ENCODE peak calls at places on chromosomes 3 and 15, in four cellular contexts. N, J, O and G are unnamed samples.

GRCh38 chr15:22794621-22795167 is 8.2 kb downstream of the NIPA1 start:
- DNase-seq in N (no peak), J (no peak), O (no peak), G (no peak)

GRCh38 chr3:71987089-71987735 is 202.3 kb upstream of the PROK2 start:
- DNase-seq in N (no peak), O (no peak), J (peak), G (no peak)

GRCh38 chr15:82943176-82943575 is 9.3 kb downstream of the HOMER2 start:
- DNase-seq in N (no peak), O (no peak), J (no peak), G (peak)

GRCh38 chr3:38755130-38755529 is 60.9 kb downstream of the SCN10A start:
- DNase-seq in J (peak), O (no peak), N (no peak), G (no peak)

GRCh38 chr3:122691195-122691594 is 10.6 kb downstream of the PARP14 start:
- DNase-seq in N (no peak), O (no peak), J (peak), G (no peak)

GRCh38 chr3:167882057-167882667 is 146.6 kb downstream of the SERPINI1 start:
- DNase-seq in O (no peak), J (peak), N (no peak), G (no peak)

GRCh38 chr3:44729384-44729910 is at the start of gene ZNF501:
- DNase-seq in N (peak), O (peak), J (peak), G (peak)

GRCh38 chr3:46440531-46441294 is 24.0 kb downstream of the LTF start:
- DNase-seq in J (no peak), N (no peak), O (no peak), G (no peak)

GRCh38 chr3:12832350-12833225 is 8.8 kb downstream of the RPL32 start:
- DNase-seq in J (no peak), N (no peak), O (no peak), G (no peak)

GRCh38 chr3:56200251-56200650 is 268.0 kb downstream of the ERC2 start:
- DNase-seq in O (no peak), J (no peak), N (no peak), G (no peak)

GRCh38 chr15:85330941-85331588 is 49.3 kb upstream of the AKAP13 start:
- DNase-seq in J (peak), O (peak), N (peak), G (peak)

GRCh38 chr3:139103484-139103883 is 58.8 kb upstream of the PRR23C start:
- DNase-seq in J (no peak), N (no peak), O (no peak), G (no peak)

GRCh38 chr3:150756491-150757059 is 6.4 kb downstream of the SIAH2 start:
- DNase-seq in J (no peak), N (no peak), O (no peak), G (peak)

GRCh38 chr15:31328999-31329639 is 2.5 kb downstream of the KLF13 start:
- DNase-seq in N (no peak), J (no peak), O (peak), G (no peak)

GRCh38 chr3:44506556-44506955 is 29.1 kb upstream of the ZNF445 start:
- DNase-seq in N (no peak), J (no peak), O (no peak), G (no peak)

GRCh38 chr3:10516835-10517465 is 11.6 kb upstream of the ATP2B2 start:
- DNase-seq in O (no peak), J (no peak), N (no peak), G (no peak)

GRCh38 chr3:99637381-99638111 is 848 bp upstream of the COL8A1 start:
- DNase-seq in O (no peak), J (peak), N (peak), G (no peak)

GRCh38 chr3:195526492-195526891 is 16.6 kb downstream of the PPP1R2 start:
- DNase-seq in J (no peak), N (no peak), O (no peak), G (no peak)

DNA sequence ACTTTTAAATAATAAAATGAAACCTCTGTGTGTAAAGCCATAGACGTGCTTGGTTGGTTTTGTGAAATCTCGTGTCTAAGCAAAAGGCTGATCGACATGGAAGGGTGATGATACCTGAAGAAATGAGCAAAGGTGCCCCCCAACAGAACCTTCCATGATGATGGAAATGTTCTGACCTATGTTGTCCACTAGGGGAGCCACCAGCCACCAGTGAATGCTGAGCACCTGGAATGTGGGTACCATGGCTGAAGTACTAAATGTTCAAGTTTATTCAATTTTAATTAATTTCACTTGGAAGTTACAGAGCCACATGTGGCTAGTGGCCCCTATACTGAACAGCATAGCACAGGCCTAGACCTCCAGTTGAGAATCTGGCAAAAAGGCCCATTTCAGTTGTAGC is 158.8 kb downstream of the POLR2M start:
- DNase-seq in N (no peak), O (no peak), J (peak), G (no peak)
- TF ChIP-seq CTCF in N (no peak), O (peak), J (peak), G (peak)

GRCh38 chr3:63967675-63968611 is 55.4 kb downstream of the PSMD6 start:
- DNase-seq in N (peak), O (no peak), J (peak), G (no peak)

GRCh38 chr3:63972196-63972595 is 51.1 kb downstream of the PSMD6 start:
- DNase-seq in J (peak), O (no peak), N (no peak), G (no peak)

GRCh38 chr3:63970596-63971468 is 52.5 kb downstream of the PSMD6 start:
- DNase-seq in J (peak), N (no peak), O (no peak), G (no peak)

GRCh38 chr3:63968612-63969350 is 54.5 kb downstream of the PSMD6 start:
- DNase-seq in O (no peak), J (peak), N (no peak), G (no peak)

DNA sequence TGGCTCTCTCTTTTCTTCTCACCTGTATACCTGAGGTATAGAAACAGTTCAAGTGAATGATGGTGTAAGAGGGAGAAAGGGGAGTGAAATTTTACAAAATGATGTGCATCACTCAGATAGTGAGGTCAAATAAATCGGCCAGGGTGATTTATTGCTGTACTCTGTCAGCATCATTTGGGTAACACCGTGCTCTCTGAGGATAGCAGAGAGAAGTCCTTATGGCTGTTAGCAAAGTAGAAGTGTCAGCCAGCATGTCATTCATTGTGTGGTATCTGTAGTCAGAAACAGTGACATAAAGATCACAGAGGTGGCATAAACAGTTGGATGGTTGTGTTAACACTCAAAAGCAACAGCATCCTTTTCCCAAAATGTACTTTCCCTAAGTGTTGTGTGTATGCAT is 53.4 kb downstream of the PSMD6 start:
- DNase-seq in O (no peak), N (no peak), J (no peak), G (no peak)
- H3K4me3 ChIP-seq in O (peak), N (no peak), J (no peak), G (no peak)

GRCh38 chr15:71775857-71776256 is 34.5 kb upstream of the NR2E3 start:
- DNase-seq in O (no peak), J (no peak), N (no peak), G (no peak)

GRCh38 chr15:71776304-71776703 is 34.0 kb upstream of the NR2E3 start:
- DNase-seq in J (no peak), N (no peak), O (no peak), G (no peak)

GRCh38 chr15:71777216-71777943 is 33.0 kb upstream of the NR2E3 start:
- DNase-seq in N (no peak), J (no peak), O (no peak), G (no peak)

GRCh38 chr15:71768184-71768583 is 42.2 kb upstream of the NR2E3 start:
- DNase-seq in O (no peak), J (no peak), N (no peak), G (no peak)

GRCh38 chr15:71773206-71773859 is 37.0 kb upstream of the NR2E3 start:
- DNase-seq in O (no peak), J (no peak), N (no peak), G (no peak)
- TF ChIP-seq CTCF in O (no peak), J (no peak), N (no peak), G (no peak)

DNA sequence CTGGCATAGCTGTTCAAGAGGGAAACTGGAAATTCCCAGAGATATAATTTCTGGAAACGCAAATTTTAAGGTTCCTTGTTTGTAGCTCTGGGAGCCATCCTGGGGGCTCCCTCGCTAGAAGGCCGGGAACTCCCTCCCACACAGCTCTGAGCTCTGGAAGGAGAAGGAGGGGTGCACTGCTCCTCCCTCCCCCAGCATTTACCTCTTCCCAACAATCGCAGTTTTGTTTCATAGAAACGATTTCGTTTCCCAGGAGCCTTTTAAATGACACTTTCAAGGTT is 14.0 kb upstream of the CCDC33 start:
- DNase-seq in O (no peak), J (no peak), N (no peak), G (no peak)
- H3K4me3 ChIP-seq in O (no peak), J (no peak), N (no peak), G (no peak)